ENCODE peak calls at places on chromosomes 5 and 9, in nine cellular contexts. W, Z, U, Y, X, J, A, D and V are unnamed samples.

GRCh38 chr5:171477666-171478065 is 58.2 kb downstream of the FGF18 start:
- DNase-seq in W (no peak), Z (no peak), U (no peak), Y (no peak), X (no peak), J (no peak), A (no peak), D (no peak), V (no peak)

GRCh38 chr9:15824310-15824709 is 271.5 kb downstream of the CCDC171 start:
- DNase-seq in W (no peak), Z (peak), U (no peak), Y (no peak), X (no peak), J (no peak), A (no peak), D (no peak), V (no peak)

GRCh38 chr9:99832558-99832864 is 10.8 kb downstream of the NR4A3 start:
- DNase-seq in W (no peak), Z (no peak), U (no peak), Y (no peak), X (no peak), J (no peak), A (no peak), D (no peak), V (no peak)

GRCh38 chr9:21802418-21803000 is at the start of gene MTAP:
- DNase-seq in W (peak), Z (peak), U (peak), Y (peak), X (peak), J (peak), A (peak), D (peak), V (peak)

GRCh38 chr5:57703726-57704125 is 221.1 kb upstream of the ACTBL2 start:
- DNase-seq in W (no peak), Z (peak), U (no peak), Y (no peak), X (no peak), J (no peak), A (no peak), D (no peak), V (no peak)

GRCh38 chr9:69195019-69195418 is 20.9 kb downstream of the TJP2 start:
- DNase-seq in W (no peak), Z (no peak), U (no peak), Y (no peak), X (no peak), J (no peak), A (no peak), D (no peak), V (no peak)

GRCh38 chr5:141234109-141234508 is 11.0 kb downstream of the PCDHB14 start:
- DNase-seq in W (no peak), Z (peak), U (peak), Y (no peak), X (no peak), J (no peak), A (no peak), D (no peak), V (no peak)

GRCh38 chr9:133803028-133803585 is 65.0 kb upstream of the SARDH start:
- DNase-seq in W (no peak), Z (peak), U (no peak), Y (no peak), X (no peak), J (no peak), A (no peak), D (no peak), V (no peak)

GRCh38 chr5:2687746-2688145 is 63.7 kb downstream of the IRX2 start:
- DNase-seq in W (no peak), Z (no peak), U (no peak), Y (no peak), X (no peak), J (no peak), A (no peak), D (no peak), V (no peak)

GRCh38 chr9:70021026-70021571 is 22.5 kb upstream of the MAMDC2 start:
- DNase-seq in W (no peak), Z (peak), U (peak), Y (peak), X (peak), J (no peak), A (no peak), D (no peak), V (peak)

GRCh38 chr9:95010431-95010838 is 283.9 kb downstream of the AOPEP start:
- DNase-seq in W (no peak), Z (no peak), U (no peak), Y (no peak), X (no peak), J (no peak), A (no peak), D (no peak), V (no peak)

GRCh38 chr5:179980767-179981166 is 73.1 kb upstream of the TBC1D9B start:
- DNase-seq in W (no peak), Z (no peak), U (no peak), Y (no peak), X (no peak), J (no peak), A (no peak), D (no peak), V (no peak)

GRCh38 chr5:115977096-115977495 is 14.8 kb downstream of the LVRN start:
- DNase-seq in W (no peak), Z (no peak), U (no peak), Y (no peak), X (no peak), J (no peak), A (no peak), D (no peak), V (no peak)

GRCh38 chr5:1135696-1136525 is 24.0 kb upstream of the SLC12A7 start:
- DNase-seq in W (no peak), Z (no peak), U (peak), Y (no peak), X (no peak), J (no peak), A (no peak), D (no peak), V (no peak)

GRCh38 chr5:78829811-78830499 is 155.2 kb downstream of the ARSB start:
- DNase-seq in W (no peak), Z (no peak), U (peak), Y (no peak), X (peak), J (no peak), A (peak), D (peak), V (no peak)

GRCh38 chr5:173456751-173457171 is 128.5 kb upstream of the STC2 start:
- DNase-seq in W (no peak), Z (no peak), U (no peak), Y (no peak), X (no peak), J (no peak), A (no peak), D (no peak), V (no peak)

GRCh38 chr5:139565411-139566305 is 4.5 kb downstream of the UBE2D2 start:
- DNase-seq in W (no peak), Z (no peak), U (no peak), Y (no peak), X (no peak), J (peak), A (no peak), D (no peak), V (no peak)

GRCh38 chr5:168578506-168579205 is 512 bp downstream of the PANK3 start:
- DNase-seq in W (peak), Z (no peak), U (no peak), Y (peak), X (no peak), J (no peak), A (peak), D (no peak), V (no peak)

GRCh38 chr5:40260351-40260750 is 419.4 kb upstream of the PTGER4 start:
- DNase-seq in W (no peak), Z (no peak), U (peak), Y (no peak), X (peak), J (no peak), A (no peak), D (no peak), V (no peak)

GRCh38 chr5:96175090-96175489 is 213.4 kb upstream of the ELL2 start:
- DNase-seq in W (no peak), Z (peak), U (no peak), Y (no peak), X (no peak), J (no peak), A (no peak), D (no peak), V (no peak)

GRCh38 chr5:160192424-160192823 is 36.9 kb upstream of the FABP6 start:
- DNase-seq in W (no peak), Z (no peak), U (no peak), Y (no peak), X (no peak), J (no peak), A (no peak), D (no peak), V (no peak)

GRCh38 chr5:65247594-65247993 is 234.1 kb downstream of the ADAMTS6 start:
- DNase-seq in W (no peak), Z (no peak), U (no peak), Y (no peak), X (no peak), J (no peak), A (no peak), D (no peak), V (no peak)

GRCh38 chr5:95936812-95937397 is 24.7 kb downstream of the ELL2 start:
- DNase-seq in W (no peak), Z (no peak), U (no peak), Y (no peak), X (no peak), J (no peak), A (no peak), D (no peak), V (no peak)

DNA sequence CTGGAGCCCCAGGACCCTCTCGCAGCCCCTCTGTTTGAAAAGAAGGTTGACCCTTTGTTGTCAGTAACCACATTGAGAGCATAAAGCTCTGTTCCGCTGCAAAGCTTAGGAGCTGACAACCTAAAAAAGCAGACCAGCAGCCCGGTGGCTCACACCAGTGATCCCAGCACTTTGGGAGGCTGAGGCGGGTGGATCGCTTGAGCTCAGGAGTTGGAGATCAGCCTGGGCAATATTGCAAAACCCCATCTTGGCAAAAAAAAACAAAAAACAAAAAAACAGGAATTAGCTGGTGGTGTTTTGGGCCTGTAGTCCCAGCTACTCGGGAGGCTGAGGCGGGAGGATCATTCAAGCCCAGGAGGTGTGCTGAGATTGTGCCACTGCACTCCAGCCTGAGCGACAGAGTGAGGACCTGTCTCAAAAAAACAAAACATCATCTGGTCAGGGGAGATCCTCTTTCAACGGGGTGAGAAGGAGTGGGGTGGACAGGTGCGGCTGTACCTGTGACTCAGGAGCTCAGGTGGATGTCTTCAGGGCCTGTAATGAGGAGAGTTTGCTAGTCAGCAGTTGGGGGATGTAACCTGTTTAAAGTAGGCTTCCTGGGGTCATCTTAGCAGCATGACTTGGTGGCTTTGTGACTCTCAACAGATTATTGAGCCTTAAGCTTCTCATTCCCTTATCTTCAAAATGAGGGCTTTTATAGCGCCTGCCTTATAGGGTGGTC is 694 bp upstream of the REEP2 start:
- DNase-seq in W (no peak), Z (no peak), U (no peak), Y (no peak), X (no peak), J (no peak), A (no peak), D (peak), V (no peak)
- H3K27ac ChIP-seq in W (no peak), Z (no peak), U (no peak), Y (no peak), X (peak), J (no peak), A (no peak), D (peak), V (peak)

DNA sequence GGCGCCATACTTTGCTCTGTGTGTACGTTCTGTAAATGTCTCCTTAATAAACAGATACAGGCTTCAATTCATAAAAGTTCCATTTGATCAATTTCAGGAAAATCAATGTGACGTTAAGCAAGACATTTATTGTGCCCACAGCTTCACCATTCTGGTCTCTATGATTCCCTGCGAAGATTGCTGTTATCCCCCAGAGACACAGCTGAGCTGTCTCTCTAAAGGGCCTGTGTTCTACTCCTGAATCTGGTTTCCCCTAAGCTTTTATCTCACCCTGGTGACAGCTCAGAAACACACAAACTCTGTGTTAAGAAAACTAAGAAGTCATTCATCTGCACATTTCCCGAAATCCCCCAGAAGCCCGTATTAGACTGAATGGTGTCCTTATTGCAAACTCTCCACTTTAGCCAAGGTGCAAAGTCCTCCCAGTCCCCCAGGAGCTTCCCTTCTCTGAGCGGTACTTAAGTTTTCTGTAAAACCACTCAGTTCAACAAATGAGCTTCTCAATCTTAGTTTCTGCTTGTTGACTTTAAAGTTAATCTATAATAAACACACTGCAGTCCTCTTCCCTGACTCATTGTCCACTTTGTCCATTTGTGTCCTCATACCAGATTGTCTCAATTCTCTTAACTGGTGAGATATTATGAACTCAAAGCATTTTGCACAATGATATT is 1.4 kb upstream of the C5orf15 start:
- DNase-seq in W (no peak), Z (peak), U (no peak), Y (no peak), X (no peak), J (no peak), A (no peak), D (no peak), V (no peak)
- H3K27ac ChIP-seq in W (peak), Z (peak), U (peak), Y (peak), X (peak), J (no peak), A (no peak), D (peak), V (no peak)

GRCh38 chr9:114612272-114612923 is 1.3 kb downstream of the TMEM268 start:
- DNase-seq in W (no peak), Z (no peak), U (peak), Y (no peak), X (no peak), J (no peak), A (no peak), D (no peak), V (no peak)

GRCh38 chr9:114611516-114612271 is 603 bp downstream of the TMEM268 start:
- DNase-seq in W (no peak), Z (peak), U (peak), Y (no peak), X (peak), J (peak), A (peak), D (peak), V (peak)

GRCh38 chr9:114613919-114614318 is 2.8 kb downstream of the TMEM268 start:
- DNase-seq in W (no peak), Z (no peak), U (no peak), Y (no peak), X (no peak), J (no peak), A (no peak), D (no peak), V (no peak)

GRCh38 chr9:114614373-114614772 is 3.3 kb downstream of the TMEM268 start:
- DNase-seq in W (no peak), Z (no peak), U (no peak), Y (no peak), X (no peak), J (no peak), A (no peak), D (no peak), V (no peak)

DNA sequence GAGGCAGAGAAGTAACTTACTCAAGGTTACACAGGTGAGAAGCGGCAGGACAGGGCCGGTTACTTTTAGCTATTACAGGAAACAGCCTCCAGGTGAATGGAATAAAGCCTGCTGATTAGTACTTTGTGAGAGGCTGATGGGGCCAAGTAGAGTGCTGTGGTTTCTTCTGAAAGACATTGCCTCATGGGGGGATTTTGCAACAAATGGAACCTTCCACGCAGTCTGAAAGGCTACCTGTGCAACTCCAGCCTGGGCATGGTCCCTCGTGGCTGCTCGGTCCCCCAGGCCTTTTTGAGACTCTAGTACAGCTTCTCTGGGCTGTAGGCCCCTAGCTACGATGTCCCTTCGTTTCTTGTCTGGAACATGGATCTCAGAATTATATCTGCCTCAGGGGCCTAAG is 2.0 kb downstream of the TMEM268 start:
- DNase-seq in W (no peak), Z (no peak), U (no peak), Y (no peak), X (no peak), J (no peak), A (no peak), D (no peak), V (no peak)
- H3K27ac ChIP-seq in W (peak), Z (no peak), U (no peak), Y (no peak), X (no peak), J (peak), A (no peak), D (no peak), V (no peak)

DNA sequence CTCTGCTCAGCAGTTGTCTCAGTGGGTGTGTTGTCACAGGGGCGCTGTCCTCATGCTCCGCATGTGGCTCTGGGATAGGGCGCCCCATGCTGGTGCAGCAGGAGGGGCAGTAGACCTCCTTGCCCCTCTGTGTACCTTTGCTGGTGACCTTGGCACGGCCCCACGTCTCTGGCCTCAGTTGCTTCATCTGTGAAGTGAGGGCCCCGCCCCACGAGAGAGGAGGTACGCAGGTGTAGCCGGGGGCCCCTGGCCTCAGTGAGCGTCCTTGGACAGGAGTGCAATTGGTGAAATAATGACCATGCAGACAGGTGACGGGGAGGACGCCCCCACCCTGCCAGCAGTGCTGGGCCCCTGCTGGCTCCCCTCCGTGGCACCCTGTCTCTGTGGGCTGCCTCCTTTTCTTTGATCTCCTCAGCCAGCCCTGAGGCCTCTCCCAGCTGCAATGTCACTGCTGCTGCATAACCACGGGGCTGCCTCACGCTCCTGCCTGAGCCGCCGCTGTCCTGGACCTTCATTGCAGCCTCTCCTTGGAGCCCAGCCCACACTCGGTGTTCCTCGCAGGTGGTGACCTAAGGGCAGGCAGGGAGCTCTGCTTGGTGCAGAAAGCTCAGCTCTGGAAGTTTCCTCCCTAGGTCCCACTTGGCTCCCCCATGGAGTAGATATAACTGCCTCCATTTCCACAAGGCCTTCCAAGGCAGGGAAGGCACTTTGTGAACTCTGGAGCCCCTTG is 57.3 kb downstream of the PHF2 start:
- DNase-seq in W (no peak), Z (no peak), U (no peak), Y (no peak), X (no peak), J (no peak), A (peak), D (peak), V (no peak)
- H3K27ac ChIP-seq in W (no peak), Z (no peak), U (no peak), Y (no peak), X (no peak), J (no peak), A (no peak), D (no peak), V (no peak)

GRCh38 chr5:54088081-54088480 is 222.3 kb downstream of the ARL15 start:
- DNase-seq in W (no peak), Z (no peak), U (no peak), Y (no peak), X (no peak), J (no peak), A (no peak), D (no peak), V (no peak)

GRCh38 chr5:54087436-54087835 is 222.9 kb downstream of the ARL15 start:
- DNase-seq in W (no peak), Z (peak), U (no peak), Y (peak), X (no peak), J (no peak), A (no peak), D (no peak), V (no peak)

GRCh38 chr5:54093081-54093492 is 217.3 kb downstream of the ARL15 start:
- DNase-seq in W (no peak), Z (no peak), U (no peak), Y (no peak), X (no peak), J (no peak), A (no peak), D (no peak), V (no peak)

GRCh38 chr5:54091416-54092130 is 218.8 kb downstream of the ARL15 start:
- DNase-seq in W (no peak), Z (no peak), U (no peak), Y (no peak), X (peak), J (no peak), A (no peak), D (no peak), V (no peak)

DNA sequence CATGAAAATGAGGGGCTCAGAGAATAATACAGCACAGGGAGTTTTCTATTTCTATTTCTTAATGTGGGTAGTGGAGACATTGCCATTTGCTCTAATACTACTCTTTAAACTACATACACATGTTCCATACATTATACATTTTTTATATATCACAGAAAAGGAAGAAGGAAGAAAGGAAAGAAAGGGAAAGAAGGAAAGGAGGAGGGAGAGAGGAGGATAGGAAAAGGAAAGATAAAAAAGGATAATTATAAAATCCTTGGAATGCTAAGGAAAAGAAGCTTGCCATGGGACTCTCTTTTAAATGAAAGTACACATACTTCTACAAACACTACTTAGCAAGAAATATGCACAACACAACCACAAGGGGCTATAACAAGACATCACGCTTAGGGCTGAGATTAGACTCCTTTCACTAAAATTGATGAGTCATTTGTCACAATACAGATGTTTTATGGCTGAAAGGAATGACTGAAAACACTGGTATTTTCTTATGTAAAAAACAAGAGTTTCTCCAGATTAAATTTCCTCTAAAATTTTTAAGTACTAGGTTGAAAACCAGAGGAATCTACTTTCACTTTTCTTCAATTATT is 219.8 kb downstream of the ARL15 start:
- DNase-seq in W (no peak), Z (peak), U (no peak), Y (peak), X (no peak), J (no peak), A (no peak), D (no peak), V (no peak)
- H3K27ac ChIP-seq in W (no peak), Z (peak), U (no peak), Y (no peak), X (no peak), J (no peak), A (no peak), D (no peak), V (no peak)